ENCODE peak calls at places on chromosome 1, in five cellular contexts. W, G, P, U and L are unnamed samples.

GRCh38 chr1:22420456-22421053 is 31.1 kb upstream of the ZBTB40 start:
- DNase-seq in W (peak; percentile 86), U (no peak), P (peak; percentile 70), G (peak; percentile 86), L (peak; percentile 59)

GRCh38 chr1:13605159-13605558 is 21.5 kb downstream of the PDPN start:
- DNase-seq in G (no peak), W (no peak), U (no peak), P (no peak), L (no peak)

GRCh38 chr1:235329139-235329808 is 904 bp downstream of the GGPS1 start:
- DNase-seq in W (peak; percentile 23), G (peak; percentile 55), U (peak; percentile 52), P (no peak), L (peak; percentile 40)

GRCh38 chr1:221697924-221698425 is 43.9 kb downstream of the DUSP10 start:
- DNase-seq in P (no peak), U (no peak), G (no peak), W (no peak), L (no peak)

GRCh38 chr1:211305044-211305443 is 21.6 kb upstream of the TRAF5 start:
- DNase-seq in U (no peak), W (peak; percentile 28), P (no peak), G (no peak), L (no peak)

GRCh38 chr1:203628185-203628996 is 1.8 kb downstream of the ATP2B4 start:
- DNase-seq in G (peak; percentile 80), W (peak; percentile 46), P (no peak), U (no peak), L (peak; percentile 84)

GRCh38 chr1:192795913-192796312 is 12.9 kb upstream of the RGS2 start:
- DNase-seq in G (no peak), W (no peak), P (no peak), U (no peak), L (no peak)

GRCh38 chr1:179083031-179083345 is 1.1 kb downstream of the TOR3A start:
- DNase-seq in P (no peak), W (no peak), U (no peak), G (no peak), L (no peak)

GRCh38 chr1:52927219-52928082 is at the start of gene SCP2:
- DNase-seq in G (peak; percentile 85), P (peak; percentile 51), W (peak; percentile 87), U (no peak), L (peak; percentile 52)

GRCh38 chr1:93137604-93138292 is 42.5 kb downstream of the TMED5 start:
- DNase-seq in P (no peak), W (no peak), U (no peak), G (no peak), L (no peak)

GRCh38 chr1:57353589-57353988 is 70.3 kb downstream of the DAB1 start:
- DNase-seq in P (no peak), G (no peak), U (no peak), W (no peak), L (no peak)

GRCh38 chr1:181479137-181479745 is 4.1 kb upstream of the CACNA1E start:
- DNase-seq in P (peak; percentile 45), U (peak; percentile 56), G (peak; percentile 53), W (peak; percentile 79), L (peak; percentile 83)

GRCh38 chr1:44945992-44946391 is 40.4 kb downstream of the EIF2B3 start:
- DNase-seq in P (no peak), G (no peak), U (no peak), W (no peak), L (no peak)

DNA sequence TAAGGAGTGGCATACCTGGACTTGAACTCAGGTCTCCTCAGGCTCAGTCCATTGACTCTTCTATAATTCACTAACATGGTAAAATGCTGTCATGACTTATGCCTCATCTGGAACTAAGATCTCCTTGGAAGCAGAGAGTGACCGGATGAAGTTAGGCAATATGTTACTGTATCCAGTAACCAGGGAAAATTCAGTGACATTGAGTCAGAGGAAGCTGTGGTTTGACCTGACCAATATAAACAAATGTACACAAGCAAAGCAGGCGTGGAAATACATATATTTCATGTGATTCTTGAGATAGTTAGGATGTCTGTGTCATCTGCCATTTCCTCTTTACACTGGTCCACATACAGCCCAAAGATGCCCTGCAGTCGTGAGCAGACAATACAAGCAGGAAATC is 30.3 kb downstream of the SGIP1 start:
- DNase-seq in P (peak; percentile 46), G (no peak), U (no peak), W (no peak), L (no peak)
- TF ChIP-seq SUZ12 in P (no peak), G (no peak), U (no peak), W (no peak), L (no peak)

GRCh38 chr1:236893626-236894545 is 98.8 kb downstream of the MTR start:
- DNase-seq in W (no peak), U (no peak), G (no peak), P (no peak), L (no peak)
- TF ChIP-seq SUZ12 in W (no peak), U (no peak), G (no peak), P (no peak), L (no peak)

DNA sequence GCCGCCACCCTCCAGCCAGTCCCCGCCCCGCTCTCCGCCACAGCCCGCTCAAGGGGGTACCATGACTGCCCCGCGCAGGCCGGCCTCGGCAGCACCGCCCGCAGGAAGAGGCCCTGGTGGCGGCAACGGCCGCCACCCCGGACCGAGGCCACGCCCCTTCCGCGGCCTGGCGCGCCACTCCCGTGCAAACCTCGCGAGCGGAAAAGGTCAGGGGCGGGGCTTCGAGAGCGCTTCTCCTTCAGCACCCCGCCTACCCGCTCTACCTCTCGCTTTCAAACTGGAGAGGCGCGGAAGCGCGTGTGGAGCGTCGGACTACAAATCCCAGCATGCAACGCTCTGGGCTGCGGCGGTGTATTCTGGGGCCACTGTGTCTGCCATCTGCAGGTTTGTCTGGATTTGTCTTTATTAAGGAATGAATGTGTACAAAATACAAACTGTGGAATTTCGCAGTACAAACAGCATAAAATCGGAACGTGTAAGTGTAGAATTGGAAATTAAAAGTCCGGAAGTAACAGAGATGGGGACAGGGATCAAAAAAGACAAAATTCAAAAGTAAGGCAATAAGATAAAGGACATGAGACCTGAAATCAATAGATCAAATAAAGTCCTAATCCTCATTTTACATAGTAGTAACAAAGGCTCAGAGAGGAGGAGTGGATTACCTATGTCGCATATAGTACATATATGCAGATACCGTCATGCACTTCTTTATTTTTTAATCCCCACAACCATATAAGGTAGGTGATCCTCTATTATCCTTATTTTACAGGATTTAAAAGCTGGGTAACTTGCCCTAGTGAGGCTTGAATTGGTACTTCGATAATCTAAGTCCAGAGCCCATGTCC is 464 bp upstream of the ADSS2 start:
- DNase-seq in W (peak; percentile 99), P (peak; percentile 97), U (peak; percentile 93), G (peak; percentile 98), L (peak; percentile 100)
- TF ChIP-seq SUZ12 in W (peak; percentile 84), P (peak; percentile 87), U (no peak), G (no peak), L (no peak)

DNA sequence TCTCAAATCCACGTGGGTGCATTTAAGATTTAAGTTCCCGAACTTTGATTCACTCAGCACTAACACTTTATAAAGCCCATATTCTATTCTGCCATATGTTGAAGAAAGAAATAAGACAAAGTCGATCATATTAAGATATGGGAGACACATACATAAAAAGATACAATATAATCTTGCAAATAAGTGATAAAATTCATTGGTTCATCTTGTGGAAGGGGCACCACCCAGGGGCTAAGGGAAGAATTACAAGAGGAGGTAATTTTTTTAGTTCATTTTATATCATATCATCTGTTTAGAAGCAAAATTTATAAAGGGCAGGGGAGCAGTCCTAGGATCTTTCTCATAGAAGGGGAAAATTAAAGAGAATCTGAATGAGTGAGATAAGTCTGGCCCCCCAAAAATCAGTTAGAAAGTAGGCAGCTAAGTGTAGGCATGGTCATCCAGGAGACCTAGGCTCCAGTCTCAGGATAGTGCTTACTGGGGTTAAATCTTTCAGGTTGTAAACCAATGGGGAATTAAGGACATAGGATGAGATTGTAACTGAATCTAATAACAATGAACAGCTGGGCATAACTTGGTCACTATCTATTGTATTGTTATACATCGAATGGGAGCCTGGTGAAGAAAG is 124.2 kb upstream of the L1TD1 start:
- DNase-seq in W (peak; percentile 29), P (no peak), U (no peak), G (no peak), L (no peak)
- TF ChIP-seq SUZ12 in W (no peak), P (no peak), U (no peak), G (no peak), L (no peak)

GRCh38 chr1:36606908-36607651 is 124.4 kb upstream of the CSF3R start:
- DNase-seq in W (no peak), G (no peak), U (no peak), P (no peak), L (no peak)

GRCh38 chr1:36612121-36612520 is 129.4 kb upstream of the CSF3R start:
- DNase-seq in U (no peak), W (no peak), G (no peak), P (no peak), L (no peak)

GRCh38 chr1:36608272-36608671 is 125.6 kb upstream of the CSF3R start:
- DNase-seq in U (no peak), G (no peak), P (no peak), W (no peak), L (no peak)

GRCh38 chr1:36605942-36606690 is 123.4 kb upstream of the CSF3R start:
- DNase-seq in W (no peak), G (no peak), U (no peak), P (no peak), L (no peak)

GRCh38 chr1:36609241-36610027 is 126.7 kb upstream of the CSF3R start:
- DNase-seq in W (peak; percentile 85), G (peak; percentile 85), P (peak; percentile 41), U (no peak), L (peak; percentile 90)
- TF ChIP-seq SUZ12 in W (no peak), G (no peak), P (no peak), U (no peak), L (no peak)

DNA sequence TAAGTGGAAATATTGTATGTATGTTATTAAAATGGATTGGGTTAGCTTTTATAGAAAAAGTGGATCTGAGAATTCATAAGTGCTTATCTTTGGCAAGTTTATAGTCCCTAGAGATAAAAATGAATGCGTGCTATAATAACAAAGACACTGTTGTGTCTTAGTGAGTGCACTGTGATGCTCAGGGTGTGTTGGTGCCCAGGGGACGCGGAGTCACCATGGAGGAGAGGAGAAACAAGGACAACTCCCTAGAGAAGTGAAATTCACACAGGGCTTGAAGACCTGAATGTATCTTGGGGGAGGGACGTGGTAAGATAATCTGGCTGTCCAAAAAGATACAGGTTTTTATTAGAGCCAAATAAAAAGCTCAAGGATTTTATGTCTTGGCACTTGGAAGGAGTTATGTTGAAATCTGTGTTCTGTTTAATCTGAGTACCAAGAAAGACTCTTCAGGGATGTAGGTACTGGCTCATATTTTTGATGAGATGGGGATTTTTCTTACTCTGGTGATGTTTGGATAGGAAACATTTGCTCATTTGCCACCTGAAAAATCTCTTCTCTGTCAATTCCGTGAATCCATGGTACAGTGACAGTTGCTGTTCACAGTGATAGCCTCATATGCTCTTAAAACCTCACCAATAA is 9.6 kb downstream of the SMYD2 start:
- DNase-seq in W (no peak), P (no peak), G (no peak), U (no peak), L (no peak)
- TF ChIP-seq SUZ12 in W (no peak), P (no peak), G (peak; percentile 38), U (no peak), L (no peak)